ENCODE peak calls at places on chromosome 1, in five cellular contexts. One of them, this sample, is unnamed. For H3K27me3, the result is how much of the 10 kb centered on the place peaks cover.

GRCh38 chr1:115293899-115294298 is 44.1 kb downstream of the NGF start:
- DNase-seq in body of pancreas: no peak
- DNase-seq in K562: no peak
- DNase-seq in right cardiac atrium: no peak
- DNase-seq in prostate gland: no peak
- DNase-seq in this sample: no peak

GRCh38 chr1:11955221-11955620 is 20.7 kb downstream of the PLOD1 start:
- DNase-seq in body of pancreas: no peak
- DNase-seq in K562: peak
- DNase-seq in right cardiac atrium: no peak
- DNase-seq in prostate gland: no peak
- DNase-seq in this sample: no peak

GRCh38 chr1:49104575-49104974 is 327.9 kb upstream of the BEND5 start:
- DNase-seq in body of pancreas: no peak
- DNase-seq in K562: no peak
- DNase-seq in right cardiac atrium: no peak
- DNase-seq in prostate gland: no peak
- DNase-seq in this sample: no peak

GRCh38 chr1:31760901-31761470 is 3.2 kb downstream of the ADGRB2 start:
- DNase-seq in body of pancreas: peak
- DNase-seq in K562: peak
- DNase-seq in right cardiac atrium: peak
- DNase-seq in prostate gland: peak
- DNase-seq in this sample: peak

GRCh38 chr1:61980561-61980960 is 214.1 kb upstream of the L1TD1 start:
- DNase-seq in body of pancreas: no peak
- DNase-seq in K562: peak
- DNase-seq in right cardiac atrium: no peak
- DNase-seq in prostate gland: no peak
- DNase-seq in this sample: no peak

GRCh38 chr1:246592695-246593094 is 26.4 kb downstream of the CNST start:
- DNase-seq in body of pancreas: no peak
- DNase-seq in K562: no peak
- DNase-seq in right cardiac atrium: no peak
- DNase-seq in prostate gland: no peak
- DNase-seq in this sample: no peak

GRCh38 chr1:193256019-193256418 is 69.6 kb upstream of the B3GALT2 start:
- DNase-seq in body of pancreas: no peak
- DNase-seq in K562: no peak
- DNase-seq in right cardiac atrium: no peak
- DNase-seq in prostate gland: no peak
- DNase-seq in this sample: no peak

GRCh38 chr1:43267291-43267805 is 2.4 kb upstream of the TMEM125 start:
- DNase-seq in body of pancreas: no peak
- DNase-seq in K562: no peak
- DNase-seq in right cardiac atrium: no peak
- DNase-seq in prostate gland: no peak
- DNase-seq in this sample: no peak

GRCh38 chr1:59520759-59521442 is 224.0 kb downstream of the FGGY start:
- DNase-seq in body of pancreas: no peak
- DNase-seq in K562: no peak
- DNase-seq in right cardiac atrium: peak
- DNase-seq in prostate gland: no peak
- DNase-seq in this sample: peak

GRCh38 chr1:187445066-187445465 is 616.3 kb downstream of the PLA2G4A start:
- DNase-seq in body of pancreas: no peak
- DNase-seq in K562: no peak
- DNase-seq in right cardiac atrium: no peak
- DNase-seq in prostate gland: no peak
- DNase-seq in this sample: no peak

GRCh38 chr1:69991644-69992043 is 213.7 kb downstream of the LRRC40 start:
- DNase-seq in body of pancreas: no peak
- DNase-seq in K562: no peak
- DNase-seq in right cardiac atrium: peak
- DNase-seq in prostate gland: no peak
- DNase-seq in this sample: no peak

GRCh38 chr1:88595355-88595754 is 88.7 kb upstream of the PKN2 start:
- DNase-seq in body of pancreas: no peak
- DNase-seq in K562: peak
- DNase-seq in right cardiac atrium: no peak
- DNase-seq in prostate gland: no peak
- DNase-seq in this sample: no peak

GRCh38 chr1:212078826-212079225 is 43.3 kb downstream of the DTL start:
- DNase-seq in body of pancreas: no peak
- DNase-seq in K562: no peak
- DNase-seq in right cardiac atrium: no peak
- DNase-seq in prostate gland: no peak
- DNase-seq in this sample: no peak

GRCh38 chr1:167628754-167629515 is 1.1 kb upstream of the RCSD1 start:
- DNase-seq in body of pancreas: no peak
- DNase-seq in K562: no peak
- DNase-seq in right cardiac atrium: no peak
- DNase-seq in prostate gland: no peak
- DNase-seq in this sample: no peak

GRCh38 chr1:165871311-165872067 is 44.1 kb downstream of the UCK2 start:
- DNase-seq in body of pancreas: peak
- DNase-seq in K562: peak
- DNase-seq in right cardiac atrium: no peak
- DNase-seq in prostate gland: no peak
- DNase-seq in this sample: no peak

GRCh38 chr1:182567629-182568028 is 21.4 kb downstream of the RNASEL start:
- DNase-seq in body of pancreas: no peak
- DNase-seq in K562: no peak
- DNase-seq in right cardiac atrium: no peak
- DNase-seq in prostate gland: no peak
- DNase-seq in this sample: no peak

GRCh38 chr1:2258996-2259395 is 30.9 kb downstream of the SKI start:
- DNase-seq in body of pancreas: no peak
- DNase-seq in K562: no peak
- DNase-seq in right cardiac atrium: no peak
- DNase-seq in prostate gland: no peak
- DNase-seq in this sample: no peak

DNA sequence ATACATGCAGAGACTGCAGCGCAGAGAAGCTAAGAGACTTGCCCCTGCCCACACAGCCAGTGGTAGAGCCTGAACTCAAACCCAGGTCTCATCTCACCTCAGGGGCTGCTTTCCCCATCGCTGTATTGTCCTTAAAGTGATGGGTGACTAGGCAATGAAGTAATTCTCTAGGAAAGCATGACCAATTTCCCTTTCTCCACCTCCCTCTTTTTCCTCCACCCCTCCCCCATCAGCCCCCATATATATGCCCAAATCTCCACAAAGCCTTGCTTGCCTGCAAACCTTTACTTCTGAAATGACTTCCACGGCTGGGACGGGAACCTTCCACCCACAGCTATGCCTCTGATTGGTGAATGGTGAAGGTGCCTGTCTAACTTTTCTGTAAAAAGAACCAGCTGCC is at the start of gene IL24:
- DNase-seq in body of pancreas: no peak
- DNase-seq in K562: no peak
- DNase-seq in right cardiac atrium: no peak
- DNase-seq in prostate gland: no peak
- DNase-seq in this sample: no peak
- H3K27me3 ChIP-seq in body of pancreas: under half
- H3K27me3 ChIP-seq in K562: under half
- H3K27me3 ChIP-seq in right cardiac atrium: under half
- H3K27me3 ChIP-seq in prostate gland: under half
- H3K27me3 ChIP-seq in this sample: under half

GRCh38 chr1:90833497-90834087 is 116.5 kb upstream of the BARHL2 start:
- DNase-seq in body of pancreas: no peak
- DNase-seq in K562: no peak
- DNase-seq in right cardiac atrium: no peak
- DNase-seq in prostate gland: no peak
- DNase-seq in this sample: no peak
- H3K27me3 ChIP-seq in body of pancreas: under half
- H3K27me3 ChIP-seq in K562: under half
- H3K27me3 ChIP-seq in right cardiac atrium: under half
- H3K27me3 ChIP-seq in prostate gland: under half
- H3K27me3 ChIP-seq in this sample: under half

GRCh38 chr1:38789498-38790169 is 69.9 kb downstream of the RRAGC start:
- DNase-seq in body of pancreas: no peak
- DNase-seq in K562: peak
- DNase-seq in right cardiac atrium: no peak
- DNase-seq in prostate gland: no peak
- DNase-seq in this sample: no peak
- H3K27me3 ChIP-seq in body of pancreas: under half
- H3K27me3 ChIP-seq in K562: under half
- H3K27me3 ChIP-seq in right cardiac atrium: under half
- H3K27me3 ChIP-seq in prostate gland: under half
- H3K27me3 ChIP-seq in this sample: under half

DNA sequence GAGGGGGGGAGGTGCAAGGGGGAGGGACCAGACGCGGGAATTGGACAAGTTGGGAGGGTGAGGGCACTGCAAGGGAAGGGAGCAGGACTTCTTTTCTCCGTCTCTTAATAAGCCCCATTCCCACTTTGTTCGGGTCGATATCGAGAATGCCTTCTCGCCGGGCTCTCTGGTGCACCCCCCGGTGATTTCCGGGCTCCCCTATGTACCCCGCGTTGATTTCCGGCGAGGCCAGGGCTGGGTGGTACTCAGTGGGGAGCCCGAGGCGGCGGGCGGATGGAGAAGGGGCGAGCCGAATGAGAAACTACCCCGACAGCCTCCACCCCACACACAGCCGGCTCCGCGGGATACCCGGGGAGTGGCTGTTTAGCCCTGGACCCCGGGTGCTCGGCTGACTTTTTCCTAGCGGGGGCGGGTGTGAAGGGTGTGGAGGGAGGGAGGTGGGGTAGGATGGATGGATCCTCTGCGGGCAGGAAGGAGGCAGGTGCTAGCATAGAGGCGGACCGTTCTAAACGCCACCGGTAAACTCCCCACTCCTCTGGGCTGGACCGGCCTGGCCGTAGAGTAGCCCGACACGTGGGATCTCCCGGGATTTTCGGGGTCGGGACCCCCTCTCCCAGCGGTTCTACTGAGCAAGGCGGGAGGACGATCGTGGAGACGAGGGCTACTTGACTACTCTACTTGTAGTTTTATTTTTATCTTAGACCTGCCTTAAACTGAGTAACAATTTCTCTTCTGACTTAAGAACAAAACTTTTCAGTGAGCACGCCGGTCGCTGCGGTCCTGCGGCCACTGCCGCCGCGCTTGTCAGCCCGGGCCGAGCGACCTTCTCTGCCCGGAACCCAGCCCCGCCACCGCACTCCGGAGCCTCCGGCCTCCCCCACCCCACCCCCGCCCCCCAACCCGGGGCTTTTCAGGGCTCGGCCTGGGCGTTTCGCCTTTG is 1.0 kb downstream of the RNF220 start:
- DNase-seq in body of pancreas: no peak
- DNase-seq in K562: no peak
- DNase-seq in right cardiac atrium: no peak
- DNase-seq in prostate gland: no peak
- DNase-seq in this sample: no peak
- H3K27me3 ChIP-seq in body of pancreas: under half
- H3K27me3 ChIP-seq in K562: under half
- H3K27me3 ChIP-seq in right cardiac atrium: under half
- H3K27me3 ChIP-seq in prostate gland: under half
- H3K27me3 ChIP-seq in this sample: under half

GRCh38 chr1:170660874-170661645 is 2.9 kb upstream of the PRRX1 start:
- DNase-seq in body of pancreas: no peak
- DNase-seq in K562: no peak
- DNase-seq in right cardiac atrium: peak
- DNase-seq in prostate gland: no peak
- DNase-seq in this sample: peak

GRCh38 chr1:170661646-170662411 is 2.1 kb upstream of the PRRX1 start:
- DNase-seq in body of pancreas: no peak
- DNase-seq in K562: no peak
- DNase-seq in right cardiac atrium: peak
- DNase-seq in prostate gland: no peak
- DNase-seq in this sample: peak

GRCh38 chr1:170659404-170660035 is 4.4 kb upstream of the PRRX1 start:
- DNase-seq in body of pancreas: no peak
- DNase-seq in K562: no peak
- DNase-seq in right cardiac atrium: no peak
- DNase-seq in prostate gland: no peak
- DNase-seq in this sample: no peak

GRCh38 chr1:170662561-170662971 is 1.4 kb upstream of the PRRX1 start:
- DNase-seq in body of pancreas: no peak
- DNase-seq in K562: no peak
- DNase-seq in right cardiac atrium: no peak
- DNase-seq in prostate gland: no peak
- DNase-seq in this sample: no peak

GRCh38 chr1:170660281-170660713 is 3.6 kb upstream of the PRRX1 start:
- DNase-seq in body of pancreas: no peak
- DNase-seq in K562: no peak
- DNase-seq in right cardiac atrium: no peak
- DNase-seq in prostate gland: no peak
- DNase-seq in this sample: no peak
- H3K27me3 ChIP-seq in body of pancreas: under half
- H3K27me3 ChIP-seq in K562: under half
- H3K27me3 ChIP-seq in right cardiac atrium: under half
- H3K27me3 ChIP-seq in prostate gland: under half
- H3K27me3 ChIP-seq in this sample: under half